ENCODE peak calls at places on chromosomes 11 and 22, in ten cellular contexts. A is progenitor cell of endocrine pancreas; J is MM.1S; N is activated effector memory CD4-positive, alpha-beta T cell treated with anti-CD3 and anti-CD28 coated beads, Interleukin-2, amount 50 U/mL, for 16 hours; O is stimulated activated CD4-positive, alpha-beta T cell treated with anti-CD3 and anti-CD28 coated beads, Interleukin-4, amount 100 ng/mL, for 48 hours; K is NCI-H1436 treated with DMSO at 0.1 percent for 48 hours; T is GM19239; G is NCI-H2171; Y is lower leg skin; F is fibroblast of pulmonary artery. R is an unnamed sample.

GRCh38 chr11:58621586-58622262 is 741 bp upstream of the CNTF start:
- DNase-seq in A (no peak), J (peak), N (no peak), O (no peak), K (no peak), T (no peak), G (no peak), Y (no peak), F (no peak), R (no peak)

GRCh38 chr11:85826096-85826855 is 15.3 kb upstream of the SYTL2 start:
- DNase-seq in A (no peak), J (peak), N (no peak), O (no peak), K (no peak), T (no peak), G (peak), Y (no peak), F (peak), R (peak)

GRCh38 chr22:48869161-48869560 is 958.5 kb downstream of the BRD1 start:
- DNase-seq in A (no peak), J (no peak), N (peak), O (no peak), K (no peak), T (no peak), G (no peak), Y (no peak), F (no peak), R (no peak)

GRCh38 chr11:89182773-89183172 is 5.1 kb downstream of the TYR start:
- DNase-seq in A (no peak), J (no peak), N (no peak), O (no peak), K (no peak), T (no peak), G (no peak), Y (no peak), F (no peak), R (no peak)

GRCh38 chr22:46088541-46089311 is 61.6 kb upstream of the PPARA start:
- DNase-seq in A (no peak), J (no peak), N (no peak), O (no peak), K (no peak), T (no peak), G (no peak), Y (peak), F (peak), R (no peak)

GRCh38 chr11:79182794-79183193 is 258.0 kb downstream of the TENM4 start:
- DNase-seq in A (no peak), J (no peak), N (no peak), O (no peak), K (no peak), T (no peak), G (no peak), Y (no peak), F (peak), R (no peak)

GRCh38 chr11:72378704-72379383 is 55.5 kb downstream of the CLPB start:
- DNase-seq in A (no peak), J (no peak), N (no peak), O (no peak), K (no peak), T (no peak), G (no peak), Y (no peak), F (peak), R (no peak)

GRCh38 chr22:40396882-40397281 is 26.5 kb downstream of the SGSM3 start:
- DNase-seq in A (peak), J (no peak), N (no peak), O (no peak), K (no peak), T (no peak), G (peak), Y (peak), F (peak), R (peak)

GRCh38 chr11:36037031-36037430 is 93.2 kb downstream of the LDLRAD3 start:
- DNase-seq in A (no peak), J (no peak), N (no peak), O (no peak), K (no peak), T (no peak), G (no peak), Y (no peak), F (peak), R (peak)

GRCh38 chr11:126607374-126607773 is 251.9 kb downstream of the ST3GAL4 start:
- DNase-seq in A (peak), J (peak), N (no peak), O (peak), K (no peak), T (no peak), G (peak), Y (no peak), F (peak), R (peak)

GRCh38 chr11:127106938-127107337 is 106.4 kb upstream of the KIRREL3 start:
- DNase-seq in A (no peak), J (no peak), N (no peak), O (no peak), K (peak), T (no peak), G (no peak), Y (no peak), F (no peak), R (no peak)

GRCh38 chr11:77819921-77820564 is 479 bp downstream of the RSF1 start:
- DNase-seq in A (peak), J (peak), N (peak), O (peak), K (no peak), T (no peak), G (peak), Y (peak), F (peak), R (peak)

GRCh38 chr11:125348704-125349635 is 147.1 kb downstream of the FEZ1 start:
- DNase-seq in A (peak), J (peak), N (peak), O (peak), K (no peak), T (peak), G (no peak), Y (no peak), F (peak), R (peak)

GRCh38 chr11:117984471-117984870 is 1.7 kb upstream of the IL10RA start:
- DNase-seq in A (no peak), J (no peak), N (no peak), O (no peak), K (no peak), T (no peak), G (no peak), Y (peak), F (no peak), R (no peak)

R was measured in T47D.